ENCODE peak calls at places on chromosome X, in six cellular contexts. B, M, D, U, T and S are unnamed samples.

GRCh38 chrX:116198235-116198634 is 27.7 kb downstream of the AGTR2 start:
- ATAC-seq in B (no peak), M (no peak), U (no peak), T (no peak), D (no peak), S (no peak)

GRCh38 chrX:23799469-23800065 is 16.6 kb downstream of the SAT1 start:
- ATAC-seq in T (no peak), D (peak; percentile 76), M (no peak), U (no peak), B (no peak), S (no peak)

GRCh38 chrX:397575-397974 is 10.9 kb upstream of the PPP2R3B start:
- ATAC-seq in M (no peak), T (no peak), B (no peak), D (no peak), U (peak; percentile 42), S (peak; percentile 28)

GRCh38 chrX:15143050-15143824 is 126.6 kb downstream of the ASB9 start:
- ATAC-seq in M (peak; percentile 94), D (peak; percentile 93), U (peak; percentile 94), B (peak; percentile 89), T (no peak), S (no peak)

GRCh38 chrX:39580043-39580442 is 517.7 kb downstream of the BCOR start:
- ATAC-seq in B (no peak), U (no peak), D (no peak), T (no peak), M (no peak), S (no peak)

GRCh38 chrX:20149326-20149725 is 7.7 kb upstream of the EIF1AX start:
- ATAC-seq in T (no peak), D (no peak), M (no peak), B (peak; percentile 3), U (no peak), S (no peak)

GRCh38 chrX:118780509-118780908 is 43.1 kb upstream of the ZCCHC12 start:
- ATAC-seq in T (peak; percentile 72), B (no peak), U (no peak), M (no peak), D (no peak), S (peak; percentile 71)

GRCh38 chrX:48934581-48935331 is 15.9 kb upstream of the PIM2 start:
- ATAC-seq in U (no peak), M (no peak), T (no peak), D (no peak), B (no peak), S (no peak)

GRCh38 chrX:79444694-79445093 is 77.6 kb upstream of the ITM2A start:
- ATAC-seq in T (no peak), M (no peak), D (no peak), B (no peak), U (no peak), S (no peak)

GRCh38 chrX:11881485-11882170 is 123.6 kb downstream of the MSL3 start:
- ATAC-seq in T (no peak), U (no peak), B (no peak), D (no peak), M (no peak), S (no peak)

GRCh38 chrX:7108995-7109634 is 38.4 kb upstream of the STS start:
- ATAC-seq in M (no peak), D (no peak), U (no peak), B (no peak), T (no peak), S (no peak)

GRCh38 chrX:43974076-43974475 is 886 bp upstream of the NDP start:
- ATAC-seq in M (no peak), D (no peak), B (no peak), U (no peak), T (no peak), S (no peak)

GRCh38 chrX:16646366-16647168 is 3.4 kb upstream of the S100G start:
- ATAC-seq in B (peak; percentile 73), T (no peak), U (no peak), D (no peak), M (no peak), S (no peak)

GRCh38 chrX:68343551-68343950 is 89.7 kb downstream of the OPHN1 start:
- ATAC-seq in B (no peak), D (no peak), U (no peak), M (no peak), T (no peak), S (no peak)

GRCh38 chrX:140765043-140765784 is 55.7 kb downstream of the LINC00632 start:
- ATAC-seq in D (no peak), T (peak; percentile 69), U (peak; percentile 76), M (no peak), B (no peak), S (peak; percentile 21)

GRCh38 chrX:13077168-13077567 is 32.7 kb upstream of the FAM9C start:
- ATAC-seq in D (no peak), M (peak; percentile 2), T (no peak), B (no peak), U (no peak), S (peak; percentile 56)

GRCh38 chrX:136321532-136321931 is 20.8 kb downstream of the ADGRG4 start:
- ATAC-seq in U (no peak), D (no peak), B (no peak), T (no peak), M (no peak), S (no peak)

GRCh38 chrX:113274801-113275200 is 434.2 kb upstream of the AMOT start:
- ATAC-seq in B (no peak), T (no peak), D (no peak), M (peak; percentile 29), U (no peak), S (no peak)

GRCh38 chrX:154988719-154989118 is 33.8 kb downstream of the F8 start:
- ATAC-seq in T (no peak), B (peak; percentile 65), M (no peak), D (peak; percentile 59), U (no peak), S (no peak)

GRCh38 chrX:120603707-120604358 is at the start of gene MCTS1:
- ATAC-seq in B (peak; percentile 94), M (peak; percentile 95), D (peak; percentile 98), U (peak; percentile 99), T (peak; percentile 98), S (peak; percentile 97)
- TF ChIP-seq EP300 in B (no peak), M (no peak), D (peak; percentile 50), U (no peak), T (no peak), S (no peak)

GRCh38 chrX:37846934-37847732 is at the start of gene DYNLT3:
- ATAC-seq in D (peak; percentile 100), B (peak; percentile 100), U (peak; percentile 100), T (peak; percentile 99), M (peak; percentile 99), S (peak; percentile 97)
- TF ChIP-seq POLR2A in D (peak; percentile 42), B (no peak), U (no peak), T (no peak), M (peak; percentile 66), S (peak; percentile 83)

GRCh38 chrX:50402886-50403285 is 67.7 kb downstream of the DGKK start:
- ATAC-seq in D (no peak), M (no peak), U (no peak), T (no peak), B (no peak), S (no peak)

GRCh38 chrX:50403903-50404302 is 66.7 kb downstream of the DGKK start:
- ATAC-seq in T (no peak), D (no peak), B (no peak), U (no peak), M (no peak), S (no peak)

GRCh38 chrX:50407976-50408375 is 62.6 kb downstream of the DGKK start:
- ATAC-seq in D (no peak), U (no peak), B (no peak), M (no peak), T (no peak), S (no peak)
- TF ChIP-seq EP300 in D (no peak), U (no peak), B (no peak), M (no peak), T (no peak), S (no peak)

GRCh38 chrX:46446727-46447378 is 98.4 kb downstream of the ZNF674 start:
- ATAC-seq in B (peak; percentile 95), D (peak; percentile 98), U (peak; percentile 99), T (peak; percentile 99), M (peak; percentile 95), S (peak; percentile 94)
- TF ChIP-seq POLR2A in B (peak; percentile 70), D (peak; percentile 73), U (peak; percentile 62), T (no peak), M (peak; percentile 83), S (peak; percentile 56)

GRCh38 chrX:125205918-125206665 is 113.6 kb upstream of the TEX13C start:
- ATAC-seq in T (peak; percentile 42), D (no peak), U (peak; percentile 71), M (no peak), B (peak; percentile 72), S (no peak)

GRCh38 chrX:125203379-125203736 is 116.3 kb upstream of the TEX13C start:
- ATAC-seq in B (no peak), U (no peak), M (no peak), D (no peak), T (no peak), S (no peak)

GRCh38 chrX:125202486-125203378 is 116.9 kb upstream of the TEX13C start:
- ATAC-seq in B (no peak), T (no peak), D (peak; percentile 11), M (no peak), U (no peak), S (no peak)

GRCh38 chrX:125203737-125204578 is 115.7 kb upstream of the TEX13C start:
- ATAC-seq in B (no peak), D (peak; percentile 88), T (peak; percentile 79), U (peak; percentile 50), M (no peak), S (peak; percentile 59)

GRCh38 chrX:125205084-125205917 is 114.4 kb upstream of the TEX13C start:
- ATAC-seq in M (peak; percentile 18), U (peak; percentile 84), B (peak; percentile 85), T (peak; percentile 88), D (peak; percentile 64), S (peak; percentile 68)
- TF ChIP-seq EP300 in M (no peak), U (no peak), B (no peak), T (no peak), D (no peak), S (no peak)

DNA sequence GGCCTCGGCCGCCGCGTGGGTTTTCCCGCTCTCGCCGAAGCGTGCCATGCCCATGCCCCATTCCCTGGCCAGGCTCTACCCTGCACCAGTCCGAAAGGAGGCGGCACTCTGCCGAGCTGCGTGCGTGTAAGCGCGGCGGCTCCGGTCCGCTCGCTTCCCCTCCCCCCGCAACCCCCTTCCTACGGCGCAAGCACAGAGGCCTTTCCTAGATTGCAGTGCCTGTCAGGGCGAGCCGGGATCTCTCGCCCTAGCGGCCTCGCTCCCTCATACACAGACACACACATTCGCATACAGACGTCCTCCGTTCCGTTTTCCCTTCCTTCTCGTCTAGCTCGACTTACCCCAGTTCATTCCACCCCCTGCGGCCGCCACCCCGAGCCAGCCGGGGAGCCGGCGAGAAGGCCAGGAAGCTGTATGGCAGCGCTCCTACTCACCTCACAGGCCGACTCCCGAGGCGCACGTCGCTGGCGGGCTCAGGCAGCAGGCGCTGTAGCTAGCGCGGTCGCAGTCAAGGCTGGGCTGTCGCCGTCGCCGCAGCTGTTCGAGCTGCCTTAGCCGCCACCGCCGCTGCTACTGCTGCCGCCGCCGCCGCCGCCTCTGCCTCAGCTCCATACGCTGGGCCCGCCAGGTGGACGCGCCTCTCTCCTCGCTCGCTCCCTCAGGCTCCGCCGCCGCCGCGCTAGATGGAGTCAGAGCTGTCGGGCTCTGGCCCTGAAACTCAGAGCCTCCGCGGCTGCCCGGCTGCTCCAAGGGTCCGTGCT is 623 bp downstream of the NEXMIF start:
- ATAC-seq in M (peak; percentile 74), T (peak; percentile 83), D (no peak), B (peak; percentile 93), U (peak; percentile 87), S (peak; percentile 77)
- TF ChIP-seq POLR2A in M (peak; percentile 78), T (no peak), D (no peak), B (no peak), U (no peak), S (no peak)